ENCODE peak calls at places on chromosomes 11 and 22, in five cellular contexts. One of them, this sample, is unnamed.

GRCh38 chr11:60197442-60197841 is 14.6 kb upstream of the MS4A6A start:
- DNase-seq in WERI-Rb-1: no peak
- DNase-seq in RWPE2: no peak
- DNase-seq in Peyer's patch: no peak
- DNase-seq in hepatocyte: no peak
- DNase-seq in this sample: no peak

GRCh38 chr22:25054943-25055511 is 102.5 kb downstream of the KIAA1671 start:
- DNase-seq in hepatocyte: no peak
- DNase-seq in WERI-Rb-1: no peak
- DNase-seq in RWPE2: no peak
- DNase-seq in Peyer's patch: no peak
- DNase-seq in this sample: no peak

GRCh38 chr11:131674051-131674755 is 303.8 kb downstream of the NTM start:
- DNase-seq in hepatocyte: peak; percentile 92
- DNase-seq in Peyer's patch: no peak
- DNase-seq in RWPE2: no peak
- DNase-seq in WERI-Rb-1: peak; percentile 60
- DNase-seq in this sample: peak; percentile 88

GRCh38 chr22:39808087-39808486 is 85.5 kb downstream of the ENTHD1 start:
- DNase-seq in WERI-Rb-1: peak; percentile 41
- DNase-seq in hepatocyte: no peak
- DNase-seq in Peyer's patch: no peak
- DNase-seq in RWPE2: no peak
- DNase-seq in this sample: no peak

GRCh38 chr22:22546490-22546889 is 12.6 kb downstream of the PRAME start:
- DNase-seq in WERI-Rb-1: no peak
- DNase-seq in hepatocyte: no peak
- DNase-seq in Peyer's patch: no peak
- DNase-seq in RWPE2: no peak
- DNase-seq in this sample: peak; percentile 4

GRCh38 chr11:77113382-77114088 is 10.9 kb downstream of the OMP start:
- DNase-seq in WERI-Rb-1: peak; percentile 49
- DNase-seq in RWPE2: no peak
- DNase-seq in hepatocyte: peak; percentile 67
- DNase-seq in Peyer's patch: no peak
- DNase-seq in this sample: peak; percentile 28

GRCh38 chr11:72544589-72544988 is 110.3 kb upstream of the CLPB start:
- DNase-seq in WERI-Rb-1: no peak
- DNase-seq in hepatocyte: no peak
- DNase-seq in Peyer's patch: no peak
- DNase-seq in RWPE2: no peak
- DNase-seq in this sample: no peak

GRCh38 chr11:8745431-8745986 is 62.9 kb downstream of the RPL27A start:
- DNase-seq in hepatocyte: no peak
- DNase-seq in RWPE2: no peak
- DNase-seq in WERI-Rb-1: no peak
- DNase-seq in Peyer's patch: no peak
- DNase-seq in this sample: no peak

GRCh38 chr11:2443881-2444300 is 423 bp downstream of the TRPM5 start:
- DNase-seq in Peyer's patch: no peak
- DNase-seq in hepatocyte: no peak
- DNase-seq in WERI-Rb-1: no peak
- DNase-seq in RWPE2: no peak
- DNase-seq in this sample: no peak
- TF ChIP-seq CTCF in Peyer's patch: no peak
- TF ChIP-seq CTCF in hepatocyte: no peak
- TF ChIP-seq CTCF in WERI-Rb-1: no peak
- TF ChIP-seq CTCF in RWPE2: no peak
- TF ChIP-seq CTCF in this sample: no peak

GRCh38 chr22:35894464-35894878 is 134.2 kb downstream of the RBFOX2 start:
- DNase-seq in RWPE2: no peak
- DNase-seq in Peyer's patch: no peak
- DNase-seq in hepatocyte: no peak
- DNase-seq in WERI-Rb-1: no peak
- DNase-seq in this sample: no peak
- H3K4me3 ChIP-seq in RWPE2: no peak overlapping the region
- H3K4me3 ChIP-seq in Peyer's patch: peak overlapping the region; percentile 27
- H3K4me3 ChIP-seq in hepatocyte: no peak overlapping the region
- H3K4me3 ChIP-seq in WERI-Rb-1: no peak overlapping the region
- H3K4me3 ChIP-seq in this sample: peak overlapping the region; percentile 30

DNA sequence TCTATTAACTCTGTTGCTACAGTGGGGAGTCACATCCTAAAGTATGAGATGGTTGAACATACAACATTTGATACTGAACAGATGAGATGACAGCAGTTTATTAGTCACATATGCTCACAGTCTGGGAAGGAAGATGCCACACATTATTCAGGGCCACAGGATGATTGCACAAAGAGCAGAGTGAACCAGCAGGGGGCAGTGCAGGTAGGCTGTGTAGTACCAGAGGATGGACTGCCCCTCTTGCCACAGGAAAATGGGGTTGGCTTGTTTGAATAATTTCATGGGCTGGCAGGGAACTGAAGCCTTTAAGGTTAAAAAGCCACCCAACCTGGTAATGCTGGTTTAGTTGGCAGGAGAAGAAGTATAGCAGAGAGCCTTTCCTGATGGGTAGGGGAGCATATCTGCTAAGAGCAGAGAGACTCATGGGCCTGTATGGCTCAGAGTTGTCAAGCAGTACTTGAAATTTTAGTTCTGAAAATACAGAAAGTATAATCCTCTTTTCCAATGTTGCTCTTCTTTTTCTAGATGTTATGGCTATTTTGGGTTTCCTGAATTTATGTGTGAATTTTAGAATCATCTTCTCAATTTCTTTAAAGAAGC is 180.4 kb upstream of the B3GAT1 start:
- DNase-seq in hepatocyte: peak; percentile 85
- DNase-seq in RWPE2: no peak
- DNase-seq in Peyer's patch: no peak
- DNase-seq in WERI-Rb-1: peak; percentile 79
- DNase-seq in this sample: no peak
- TF ChIP-seq CTCF in hepatocyte: peak; percentile 66
- TF ChIP-seq CTCF in RWPE2: peak; percentile 42
- TF ChIP-seq CTCF in Peyer's patch: no peak
- TF ChIP-seq CTCF in WERI-Rb-1: peak; percentile 88
- TF ChIP-seq CTCF in this sample: no peak

DNA sequence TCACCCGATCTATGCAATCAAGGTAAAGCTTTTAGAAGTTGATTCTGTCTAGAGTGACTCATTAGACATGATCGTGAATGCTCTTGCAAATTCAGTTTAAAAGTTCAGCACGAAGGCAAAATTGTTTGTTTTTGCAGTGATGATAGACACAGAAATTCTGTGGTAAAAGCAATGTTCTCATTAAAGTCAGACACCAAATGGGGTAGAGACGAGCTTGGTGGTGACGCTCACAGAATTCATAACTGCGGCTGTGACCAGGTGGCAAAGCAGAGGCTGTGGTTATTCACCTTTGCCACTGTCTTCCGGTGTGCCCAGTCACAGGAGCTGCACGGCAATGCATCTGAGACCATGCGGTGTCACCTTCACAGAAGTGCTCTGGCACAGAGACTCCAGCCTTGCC is 83.4 kb downstream of the WNT7B start:
- DNase-seq in RWPE2: peak; percentile 28
- DNase-seq in Peyer's patch: no peak
- DNase-seq in WERI-Rb-1: no peak
- DNase-seq in hepatocyte: no peak
- DNase-seq in this sample: no peak
- H3K4me3 ChIP-seq in RWPE2: no peak overlapping the region
- H3K4me3 ChIP-seq in Peyer's patch: no peak overlapping the region
- H3K4me3 ChIP-seq in WERI-Rb-1: no peak overlapping the region
- H3K4me3 ChIP-seq in hepatocyte: no peak overlapping the region
- H3K4me3 ChIP-seq in this sample: no peak overlapping the region

GRCh38 chr22:49046000-49046545 is 781.6 kb downstream of the BRD1 start:
- DNase-seq in WERI-Rb-1: no peak
- DNase-seq in RWPE2: no peak
- DNase-seq in hepatocyte: no peak
- DNase-seq in Peyer's patch: no peak
- DNase-seq in this sample: no peak

GRCh38 chr22:49048591-49048990 is 779.1 kb downstream of the BRD1 start:
- DNase-seq in WERI-Rb-1: no peak
- DNase-seq in hepatocyte: no peak
- DNase-seq in Peyer's patch: no peak
- DNase-seq in RWPE2: no peak
- DNase-seq in this sample: no peak

GRCh38 chr22:49045276-49045675 is 782.4 kb downstream of the BRD1 start:
- DNase-seq in RWPE2: no peak
- DNase-seq in WERI-Rb-1: no peak
- DNase-seq in hepatocyte: no peak
- DNase-seq in Peyer's patch: no peak
- DNase-seq in this sample: no peak

GRCh38 chr22:49047461-49047860 is 780.2 kb downstream of the BRD1 start:
- DNase-seq in hepatocyte: no peak
- DNase-seq in WERI-Rb-1: no peak
- DNase-seq in RWPE2: no peak
- DNase-seq in Peyer's patch: no peak
- DNase-seq in this sample: no peak

GRCh38 chr22:49046546-49047305 is 780.9 kb downstream of the BRD1 start:
- DNase-seq in RWPE2: no peak
- DNase-seq in WERI-Rb-1: peak; percentile 94
- DNase-seq in Peyer's patch: no peak
- DNase-seq in hepatocyte: peak; percentile 69
- DNase-seq in this sample: no peak
- TF ChIP-seq CTCF in RWPE2: no peak
- TF ChIP-seq CTCF in WERI-Rb-1: peak; percentile 98
- TF ChIP-seq CTCF in Peyer's patch: no peak
- TF ChIP-seq CTCF in hepatocyte: peak; percentile 52
- TF ChIP-seq CTCF in this sample: no peak